ENCODE peak calls at places on chromosomes 11 and 22, in six cellular contexts. M is spleen, R is mesendoderm, K is left ventricle myocardium inferior, C is neuronal stem cell, B is stomach. W is an unnamed sample. For H3K27me3, the result is how much of the 10 kb centered on the place peaks cover.

GRCh38 chr11:66022401-66023185 is 3.7 kb downstream of the CATSPER1 start:
- DNase-seq in B (peak), M (peak), R (peak), C (peak), K (peak), W (peak)

GRCh38 chr11:70811915-70812314 is 413.6 kb downstream of the CTTN start:
- DNase-seq in B (no peak), R (no peak), C (no peak), M (no peak), K (no peak), W (no peak)

GRCh38 chr11:69801513-69802335 is 17.5 kb downstream of the FGF3 start:
- DNase-seq in M (no peak), R (peak), C (peak), K (no peak), B (peak), W (peak)

GRCh38 chr11:94883878-94884277 is 89.5 kb downstream of the CWC15 start:
- DNase-seq in B (no peak), R (no peak), M (no peak), C (no peak), K (no peak), W (peak)

GRCh38 chr11:36357831-36358230 is 61.7 kb downstream of the PRR5L start:
- DNase-seq in M (no peak), K (no peak), C (no peak), R (no peak), B (no peak), W (no peak)

GRCh38 chr11:123231777-123232176 is 36.7 kb upstream of the CLMP start:
- DNase-seq in R (no peak), M (no peak), B (no peak), C (no peak), K (no peak), W (no peak)

GRCh38 chr11:122976396-122976733 is 5.3 kb downstream of the BSX start:
- DNase-seq in K (no peak), R (no peak), M (no peak), B (no peak), C (no peak), W (no peak)

GRCh38 chr11:3826721-3827120 is 14.0 kb downstream of the RHOG start:
- DNase-seq in B (no peak), R (no peak), K (no peak), C (no peak), M (peak), W (no peak)

GRCh38 chr11:94754819-94755218 is 13.3 kb upstream of the AMOTL1 start:
- DNase-seq in M (no peak), C (no peak), K (no peak), R (no peak), B (no peak), W (no peak)

GRCh38 chr11:22244986-22245592 is 52.2 kb downstream of the ANO5 start:
- DNase-seq in K (peak), R (peak), B (peak), M (no peak), C (peak), W (peak)

DNA sequence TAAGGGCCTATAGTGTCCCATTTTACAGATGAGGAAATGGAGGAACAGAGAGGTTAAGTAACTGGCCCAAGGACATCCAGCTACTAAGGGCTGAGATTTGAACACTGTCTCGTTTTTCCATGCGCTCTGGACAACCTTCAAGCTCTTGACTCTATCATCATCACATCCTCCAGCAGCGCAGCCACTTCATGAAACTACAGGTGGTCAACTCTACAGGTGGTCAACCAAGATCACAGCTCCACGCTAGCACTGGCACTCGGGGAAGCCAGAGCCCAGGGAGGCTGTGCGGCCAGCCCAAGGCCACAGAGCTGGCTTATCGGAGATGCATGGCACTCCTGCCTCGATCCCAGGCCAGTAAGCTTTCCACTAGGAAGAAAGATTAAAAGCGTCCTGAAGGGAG is 40.0 kb downstream of the PHF21B start:
- DNase-seq in M (no peak), K (no peak), R (no peak), C (no peak), B (no peak), W (no peak)
- H3K27me3 ChIP-seq in M (under half), K (half or more), R (under half), C (under half), B (under half), W (under half)

GRCh38 chr11:11512502-11512901 is 109.3 kb downstream of the GALNT18 start:
- DNase-seq in M (no peak), R (no peak), B (no peak), C (no peak), K (no peak), W (no peak)
- H3K27me3 ChIP-seq in M (under half), R (under half), B (under half), C (under half), K (under half), W (under half)

GRCh38 chr22:20427945-20428417 is 9.6 kb downstream of the SCARF2 start:
- DNase-seq in C (no peak), R (no peak), B (no peak), K (no peak), M (peak), W (no peak)
- H3K27me3 ChIP-seq in C (under half), R (under half), B (under half), K (under half), M (half or more), W (under half)

GRCh38 chr11:799641-800316 is 1.7 kb upstream of the SLC25A22 start:
- DNase-seq in R (no peak), K (no peak), M (no peak), C (no peak), B (no peak), W (no peak)
- H3K27me3 ChIP-seq in R (under half), K (under half), M (under half), C (under half), B (under half), W (under half)

DNA sequence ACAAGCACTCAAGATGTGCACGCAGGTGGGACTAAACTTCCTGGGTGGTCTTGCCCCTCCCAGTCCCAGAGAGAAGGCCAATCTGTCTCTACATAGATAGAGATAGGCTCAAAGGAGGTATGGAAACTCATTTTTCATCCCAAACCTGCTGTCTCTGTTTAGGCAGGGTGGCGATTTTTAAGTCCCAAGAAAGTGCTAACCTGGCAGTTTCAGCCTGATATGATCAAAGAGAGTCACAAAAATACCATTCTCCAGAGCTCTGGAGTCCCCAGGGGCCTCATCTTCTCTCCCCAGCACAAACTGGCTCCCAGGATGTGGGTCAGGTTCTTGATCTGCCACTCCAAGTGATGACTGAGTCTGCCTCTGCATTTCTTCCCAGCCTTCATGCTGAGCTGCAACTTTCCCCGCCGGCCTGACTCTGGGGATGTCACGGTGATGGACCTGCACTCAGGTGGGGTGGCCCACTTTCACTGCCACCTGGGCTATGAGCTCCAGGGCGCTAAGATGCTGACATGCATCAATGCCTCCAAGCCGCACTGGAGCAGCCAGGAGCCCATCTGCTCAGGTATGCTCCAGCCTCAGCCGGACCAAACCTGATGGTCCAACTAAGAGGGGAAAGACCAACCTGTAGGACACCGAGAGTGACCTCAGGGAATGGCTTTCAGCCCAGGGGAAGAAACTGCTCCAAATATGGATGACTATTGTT is 129.5 kb downstream of the SEZ6L start:
- DNase-seq in R (no peak), B (no peak), K (no peak), M (no peak), C (no peak), W (no peak)
- H3K27me3 ChIP-seq in R (under half), B (under half), K (half or more), M (under half), C (under half), W (under half)

GRCh38 chr11:75667831-75668507 is 869 bp downstream of the MAP6 start:
- DNase-seq in M (no peak), B (peak), R (peak), C (peak), K (peak), W (peak)
- H3K27me3 ChIP-seq in M (under half), B (under half), R (half or more), C (under half), K (under half), W (half or more)

GRCh38 chr11:126158054-126158791 is 53.2 kb downstream of the RPUSD4 start:
- DNase-seq in C (no peak), B (no peak), M (peak), R (no peak), K (no peak), W (no peak)
- H3K27me3 ChIP-seq in C (under half), B (under half), M (under half), R (under half), K (under half), W (under half)

GRCh38 chr22:36175892-36176291 is 15.3 kb upstream of the APOL3 start:
- DNase-seq in R (no peak), C (no peak), M (no peak), B (no peak), K (no peak), W (no peak)
- H3K27me3 ChIP-seq in R (under half), C (under half), M (under half), B (under half), K (under half), W (under half)

GRCh38 chr11:115982666-115983065 is 478.5 kb upstream of the CADM1 start:
- DNase-seq in K (no peak), R (no peak), C (no peak), B (no peak), M (no peak), W (no peak)

GRCh38 chr11:115984228-115984627 is 480.0 kb upstream of the CADM1 start:
- DNase-seq in M (no peak), K (no peak), C (no peak), R (no peak), B (no peak), W (no peak)

GRCh38 chr11:115980747-115981475 is 476.7 kb upstream of the CADM1 start:
- DNase-seq in M (no peak), K (no peak), R (no peak), B (no peak), C (no peak), W (no peak)

GRCh38 chr11:115981814-115982471 is 477.7 kb upstream of the CADM1 start:
- DNase-seq in B (no peak), C (no peak), R (no peak), M (no peak), K (no peak), W (no peak)

GRCh38 chr11:115980336-115980735 is 476.1 kb upstream of the CADM1 start:
- DNase-seq in R (no peak), B (no peak), C (no peak), M (no peak), K (no peak), W (no peak)
- H3K27me3 ChIP-seq in R (under half), B (under half), C (under half), M (under half), K (under half), W (under half)